ENCODE peak calls at places on chromosomes 6 and 20, in five cellular contexts. V is HepG2, L is A549, W is H1, C is SK-N-SH. J is an unnamed sample.

GRCh38 chr6:137780447-137781034 is 86.5 kb upstream of the TNFAIP3 start:
- DNase-seq in V (no peak), C (no peak), W (no peak), L (no peak), J (peak)

GRCh38 chr6:36914227-36914794 is 28.6 kb downstream of the C6orf89 start:
- DNase-seq in W (peak), C (no peak), V (peak), L (peak), J (peak)

GRCh38 chr20:14919473-14920157 is 582.2 kb upstream of the FLRT3 start:
- DNase-seq in C (no peak), W (peak), L (no peak), V (no peak), J (no peak)

GRCh38 chr6:85460951-85461805 is 11.3 kb downstream of the NT5E start:
- DNase-seq in W (no peak), V (peak), L (no peak), C (no peak), J (no peak)

GRCh38 chr6:139369568-139370046 is 4.8 kb downstream of the CITED2 start:
- DNase-seq in V (peak), W (no peak), L (peak), C (peak), J (peak)

GRCh38 chr6:157841211-157841840 is 18.3 kb downstream of the SNX9 start:
- DNase-seq in C (no peak), L (no peak), W (no peak), V (no peak), J (no peak)

GRCh38 chr6:134725590-134725989 is 224.3 kb downstream of the ALDH8A1 start:
- DNase-seq in V (no peak), C (no peak), L (no peak), W (no peak), J (no peak)

GRCh38 chr6:45209762-45210161 is 118.4 kb upstream of the RUNX2 start:
- DNase-seq in C (no peak), V (no peak), L (no peak), W (no peak), J (peak)

GRCh38 chr6:15399651-15400470 is 154.0 kb downstream of the JARID2 start:
- DNase-seq in C (peak), L (peak), V (no peak), W (no peak), J (peak)

GRCh38 chr6:140915001-140915950 is 1217.4 kb upstream of the GJE1 start:
- DNase-seq in L (no peak), V (no peak), C (no peak), W (no peak), J (no peak)

GRCh38 chr6:142518126-142518525 is 216.3 kb downstream of the ADGRG6 start:
- DNase-seq in C (peak), L (no peak), W (no peak), V (no peak), J (no peak)

GRCh38 chr6:144310761-144311160 is 25.6 kb downstream of the UTRN start:
- DNase-seq in L (no peak), V (no peak), C (no peak), W (no peak), J (no peak)

GRCh38 chr6:158923801-158924498 is 76.1 kb downstream of the RSPH3 start:
- DNase-seq in V (no peak), W (peak), L (no peak), C (no peak), J (peak)

GRCh38 chr20:45347297-45347935 is 808 bp downstream of the SDC4 start:
- DNase-seq in V (no peak), L (no peak), C (peak), W (no peak), J (no peak)

GRCh38 chr6:50007821-50008220 is 14.0 kb downstream of the DEFB110 start:
- DNase-seq in W (no peak), L (no peak), V (no peak), C (no peak), J (peak)

GRCh38 chr6:7535498-7535897 is 6.0 kb upstream of the DSP start:
- DNase-seq in W (no peak), V (no peak), L (no peak), C (no peak), J (peak)

GRCh38 chr6:168870982-168871381 is 382.7 kb downstream of the THBS2 start:
- DNase-seq in V (no peak), L (no peak), C (no peak), W (no peak), J (no peak)

GRCh38 chr20:33672426-33673114 is 1.7 kb downstream of the NECAB3 start:
- DNase-seq in C (peak), V (no peak), L (no peak), W (no peak), J (no peak)

GRCh38 chr6:64270083-64270482 is 634.5 kb downstream of the PHF3 start:
- DNase-seq in W (no peak), C (no peak), V (no peak), L (no peak), J (peak)

GRCh38 chr6:5998741-5999687 is 7.7 kb downstream of the NRN1 start:
- DNase-seq in L (no peak), C (peak), W (peak), V (no peak), J (no peak)

GRCh38 chr20:37885042-37885441 is 17.9 kb upstream of the VSTM2L start:
- DNase-seq in W (no peak), L (no peak), V (no peak), C (no peak), J (no peak)

GRCh38 chr6:127173541-127173940 is 55.1 kb downstream of the RSPO3 start:
- DNase-seq in W (no peak), V (no peak), C (no peak), L (no peak), J (no peak)

GRCh38 chr6:14720411-14721102 is 525.3 kb upstream of the JARID2 start:
- DNase-seq in W (no peak), V (no peak), L (no peak), C (no peak), J (no peak)

GRCh38 chr6:112332274-112332673 is 14.9 kb upstream of the RFPL4B start:
- DNase-seq in V (no peak), L (no peak), W (no peak), C (no peak), J (peak)

GRCh38 chr6:4008324-4009047 is 70.5 kb downstream of the FAM217A start:
- DNase-seq in C (peak), W (no peak), L (peak), V (peak), J (peak)

GRCh38 chr6:116101298-116101718 is 655 bp downstream of the NT5DC1 start:
- DNase-seq in C (no peak), L (no peak), W (no peak), V (no peak), J (no peak)

GRCh38 chr20:33744181-33744580 is 12.4 kb downstream of the ZNF341 start:
- DNase-seq in L (no peak), V (no peak), C (no peak), W (no peak), J (no peak)

GRCh38 chr6:140571139-140571538 is 1196.7 kb upstream of the CITED2 start:
- DNase-seq in L (no peak), C (no peak), V (no peak), W (no peak), J (peak)

GRCh38 chr20:50133474-50134217 is 19.9 kb downstream of the PEDS1 start:
- DNase-seq in V (no peak), C (no peak), L (no peak), W (no peak), J (no peak)

GRCh38 chr20:50663095-50663821 is 28.1 kb downstream of the RIPOR3 start:
- DNase-seq in W (no peak), V (peak), L (no peak), C (peak), J (no peak)

GRCh38 chr6:3848380-3848779 is 793 bp upstream of the FAM50B start:
- DNase-seq in L (no peak), C (no peak), W (no peak), V (no peak), J (no peak)

GRCh38 chr6:158231551-158232444 is 63.6 kb downstream of the GTF2H5 start:
- DNase-seq in V (peak), L (peak), C (peak), W (peak), J (peak)

GRCh38 chr6:148349466-148349865 is 6.8 kb downstream of the SASH1 start:
- DNase-seq in V (no peak), L (no peak), C (no peak), W (no peak), J (no peak)

GRCh38 chr6:161091972-161092701 is 100.6 kb downstream of the MAP3K4 start:
- DNase-seq in V (no peak), C (no peak), L (no peak), W (no peak), J (peak)

GRCh38 chr6:75101896-75102680 is 103.8 kb downstream of the COL12A1 start:
- DNase-seq in V (no peak), L (no peak), C (no peak), W (no peak), J (peak)

GRCh38 chr6:111588366-111588765 is 17.3 kb downstream of the TRAF3IP2 start:
- DNase-seq in C (no peak), W (no peak), V (no peak), L (no peak), J (no peak)

GRCh38 chr6:130018830-130019795 is 732 bp downstream of the L3MBTL3 start:
- DNase-seq in L (peak), W (peak), V (no peak), C (peak), J (peak)

GRCh38 chr20:32207211-32207625 is 325 bp downstream of the PLAGL2 start:
- DNase-seq in V (no peak), L (peak), W (no peak), C (no peak), J (no peak)

GRCh38 chr6:122817362-122817761 is 28.3 kb downstream of the SMPDL3A start:
- DNase-seq in W (no peak), L (no peak), C (no peak), V (no peak), J (no peak)
- TF ChIP-seq RFX5 in W (no peak), L (no peak), C (no peak), V (no peak), J (no peak)

GRCh38 chr20:56158489-56158888 is 90.0 kb upstream of the MC3R start:
- DNase-seq in L (no peak), V (no peak), W (no peak), C (no peak), J (no peak)

GRCh38 chr20:56160956-56161355 is 87.6 kb upstream of the MC3R start:
- DNase-seq in W (no peak), C (no peak), L (no peak), V (no peak), J (no peak)

GRCh38 chr20:56166781-56167465 is 81.6 kb upstream of the MC3R start:
- DNase-seq in C (no peak), L (no peak), V (no peak), W (no peak), J (no peak)

GRCh38 chr20:56163806-56164205 is 84.7 kb upstream of the MC3R start:
- DNase-seq in V (no peak), L (no peak), C (no peak), W (no peak), J (no peak)
- TF ChIP-seq RAD21 in V (no peak), L (no peak), C (no peak), W (no peak), J (no peak)

GRCh38 chr6:25217275-25217674 is 61.9 kb upstream of the CARMIL1 start:
- DNase-seq in C (no peak), W (no peak), L (no peak), V (no peak), J (no peak)

GRCh38 chr6:25220853-25221252 is 58.3 kb upstream of the CARMIL1 start:
- DNase-seq in V (no peak), L (no peak), C (no peak), W (no peak), J (no peak)

GRCh38 chr6:25218346-25218745 is 60.8 kb upstream of the CARMIL1 start:
- DNase-seq in C (no peak), L (no peak), V (no peak), W (no peak), J (no peak)

GRCh38 chr6:25219147-25219546 is 60.0 kb upstream of the CARMIL1 start:
- DNase-seq in W (no peak), V (no peak), L (no peak), C (no peak), J (no peak)

GRCh38 chr6:25219581-25220249 is 59.5 kb upstream of the CARMIL1 start:
- DNase-seq in C (no peak), V (no peak), L (no peak), W (no peak), J (no peak)
- TF ChIP-seq RFX5 in C (no peak), V (no peak), L (no peak), W (no peak), J (no peak)

DNA sequence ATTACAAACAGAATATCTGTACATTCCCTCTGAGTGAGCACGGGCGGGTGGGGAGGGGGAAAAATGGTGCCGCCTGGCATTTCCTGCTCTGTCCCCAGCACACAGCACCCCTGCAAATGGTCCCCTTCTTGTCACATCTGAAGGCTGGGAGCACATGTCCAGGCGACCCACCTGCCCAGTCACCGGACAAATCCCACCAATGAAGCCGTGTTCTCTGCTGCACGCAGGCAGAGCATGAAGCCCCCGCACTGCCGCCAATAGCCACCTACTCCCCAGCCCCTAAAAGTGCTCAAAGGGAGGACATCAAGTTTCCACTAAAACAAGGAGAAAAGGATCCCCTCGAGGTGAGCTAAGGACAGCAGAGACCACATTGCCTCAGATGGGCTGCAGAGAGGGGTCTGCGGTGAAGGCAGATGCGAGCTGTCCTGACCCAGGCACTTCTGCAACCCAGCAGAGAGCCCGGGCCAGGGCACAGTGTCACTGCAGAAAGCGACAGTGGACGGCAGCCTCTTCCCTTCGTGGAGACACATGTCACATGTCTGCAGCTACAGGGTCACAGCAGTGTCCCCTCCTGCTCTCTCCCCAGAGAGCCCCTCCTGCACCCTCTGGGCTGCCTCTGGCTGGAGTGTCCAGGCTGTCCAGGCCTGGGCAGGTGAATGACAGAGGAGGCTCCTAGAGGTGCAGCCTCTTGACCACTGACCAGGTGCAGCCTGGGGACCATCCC is 221.5 kb downstream of the PREX1 start:
- DNase-seq in C (no peak), W (no peak), L (no peak), V (no peak), J (no peak)
- TF ChIP-seq RAD21 in C (no peak), W (no peak), L (no peak), V (no peak), J (no peak)

GRCh38 chr6:90938116-90938515 is 351.2 kb upstream of the MAP3K7 start:
- DNase-seq in W (no peak), V (no peak), C (no peak), L (no peak), J (no peak)

GRCh38 chr6:90941885-90942284 is 355.0 kb upstream of the MAP3K7 start:
- DNase-seq in L (no peak), C (no peak), W (no peak), V (no peak), J (no peak)

GRCh38 chr6:90939906-90940305 is 353.0 kb upstream of the MAP3K7 start:
- DNase-seq in W (no peak), L (no peak), V (no peak), C (no peak), J (no peak)

GRCh38 chr6:90936286-90936685 is 349.4 kb upstream of the MAP3K7 start:
- DNase-seq in C (peak), L (no peak), V (no peak), W (no peak), J (no peak)

DNA sequence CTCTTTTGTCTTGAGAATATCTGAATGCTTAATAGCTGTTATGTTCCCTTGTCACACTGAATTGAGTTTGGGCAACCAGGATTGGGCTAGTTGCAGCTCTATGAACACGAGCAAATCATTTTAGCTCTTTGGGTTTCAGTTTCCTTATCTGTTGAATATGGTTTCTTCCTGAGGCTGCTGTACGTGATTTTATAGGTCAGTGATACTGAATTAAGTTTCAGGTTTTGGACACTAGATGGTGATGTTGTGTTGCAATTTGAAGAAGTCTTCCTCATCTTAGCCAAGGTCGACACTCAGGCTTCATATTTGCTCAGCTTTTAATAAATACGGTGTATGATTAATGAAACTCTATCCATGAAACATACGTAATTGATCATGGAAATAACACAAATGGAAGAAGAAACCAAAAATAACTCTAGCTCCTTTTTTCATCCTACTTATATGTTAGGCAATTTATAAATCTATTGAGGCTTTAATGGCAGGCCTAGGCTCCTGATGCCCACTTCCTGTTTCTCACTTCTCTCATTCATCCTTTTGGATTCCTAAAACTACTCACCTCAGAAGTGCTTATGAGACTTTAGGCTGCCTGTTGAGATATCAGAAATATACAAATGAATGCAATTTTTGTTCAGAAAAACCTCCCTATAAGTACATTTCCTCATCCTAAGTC is 354.1 kb upstream of the MAP3K7 start:
- DNase-seq in V (peak), L (peak), W (no peak), C (peak), J (peak)
- TF ChIP-seq RFX5 in V (no peak), L (no peak), W (no peak), C (no peak), J (no peak)

GRCh38 chr6:34152042-34152524 is 6.2 kb upstream of the GRM4 start:
- DNase-seq in L (no peak), W (peak), V (no peak), C (peak), J (no peak)
- TF ChIP-seq RAD21 in L (no peak), W (no peak), V (no peak), C (no peak), J (no peak)

GRCh38 chr20:3071610-3072529 is at the start of gene OXT:
- DNase-seq in V (no peak), C (no peak), L (no peak), W (peak), J (no peak)

GRCh38 chr20:3077618-3078134 is 6.3 kb downstream of the OXT start:
- DNase-seq in L (no peak), C (no peak), V (no peak), W (no peak), J (no peak)

GRCh38 chr20:3072530-3073250 is 1.3 kb downstream of the OXT start:
- DNase-seq in W (no peak), L (no peak), C (no peak), V (no peak), J (no peak)

GRCh38 chr20:3071266-3071609 is 182 bp upstream of the OXT start:
- DNase-seq in C (no peak), W (no peak), V (no peak), L (no peak), J (no peak)

GRCh38 chr20:3074812-3075211 is 3.4 kb downstream of the OXT start:
- DNase-seq in L (no peak), W (no peak), V (no peak), C (no peak), J (no peak)
- TF ChIP-seq RFX5 in L (no peak), W (no peak), V (no peak), C (no peak), J (no peak)